ENCODE peak calls at places on chromosomes 6 and 20, in four cellular contexts. C, G, T and X are unnamed samples.
A peak's percentile ranks its signal among the peaks of the same experiment; 100 is the strongest.

GRCh38 chr6:138654715-138655634 is 118.6 kb upstream of the CCDC28A start:
- DNase-seq in C (peak; percentile 40), G (no peak), T (no peak), X (no peak)

GRCh38 chr6:117531346-117531745 is 48.9 kb downstream of the DCBLD1 start:
- DNase-seq in C (no peak), G (no peak), T (no peak), X (no peak)

GRCh38 chr6:161443868-161444267 is 170.0 kb upstream of the AGPAT4 start:
- DNase-seq in C (no peak), G (no peak), T (no peak), X (no peak)

GRCh38 chr6:34806738-34807453 is 15.0 kb downstream of the BLTP3A start:
- DNase-seq in C (peak; percentile 51), G (no peak), T (no peak), X (no peak)

GRCh38 chr20:7025635-7026034 is 258.1 kb downstream of the BMP2 start:
- DNase-seq in C (no peak), G (no peak), T (no peak), X (no peak)

GRCh38 chr6:169808608-169808967 is 57.2 kb downstream of the ERMARD start:
- DNase-seq in C (no peak), G (no peak), T (no peak), X (no peak)

GRCh38 chr20:6994452-6994851 is 227.0 kb downstream of the BMP2 start:
- DNase-seq in C (peak; percentile 45), G (no peak), T (no peak), X (no peak)

GRCh38 chr20:25196701-25197120 is 1.2 kb downstream of the ENTPD6 start:
- DNase-seq in C (no peak), G (no peak), T (no peak), X (no peak)

GRCh38 chr6:42714098-42714761 is 8.2 kb downstream of the PRPH2 start:
- DNase-seq in C (peak; percentile 58), G (no peak), T (no peak), X (no peak)

GRCh38 chr6:129686941-129687627 is 22.9 kb downstream of the ARHGAP18 start:
- DNase-seq in C (peak; percentile 40), G (no peak), T (peak; percentile 44), X (no peak)

GRCh38 chr20:45109634-45110033 is 5.3 kb downstream of the WFDC5 start:
- DNase-seq in C (no peak), G (no peak), T (no peak), X (no peak)

GRCh38 chr6:163888030-163888819 is 473.7 kb downstream of the QKI start:
- DNase-seq in C (no peak), G (no peak), T (no peak), X (no peak)

GRCh38 chr6:169323221-169323620 is 69.6 kb upstream of the THBS2 start:
- DNase-seq in C (no peak), G (no peak), T (no peak), X (no peak)

GRCh38 chr20:16145919-16146318 is 427.3 kb downstream of the KIF16B start:
- DNase-seq in C (no peak), G (no peak), T (no peak), X (no peak)

GRCh38 chr6:32718879-32719278 is 22.3 kb upstream of the HLA-DQA2 start:
- DNase-seq in C (no peak), G (no peak), T (no peak), X (no peak)

GRCh38 chr6:144190051-144190450 is 39.7 kb downstream of the STX11 start:
- DNase-seq in C (no peak), G (no peak), T (no peak), X (no peak)

GRCh38 chr20:39025883-39026282 is 63.7 kb downstream of the DHX35 start:
- DNase-seq in C (no peak), G (no peak), T (no peak), X (no peak)

GRCh38 chr6:134813146-134813545 is 136.8 kb downstream of the ALDH8A1 start:
- DNase-seq in C (no peak), G (no peak), T (no peak), X (no peak)

GRCh38 chr20:25008388-25009217 is 16.1 kb upstream of the APMAP start:
- DNase-seq in C (no peak), G (no peak), T (no peak), X (no peak)

GRCh38 chr20:33963756-33964155 is 30.0 kb upstream of the RALY start:
- DNase-seq in C (no peak), G (no peak), T (no peak), X (no peak)

GRCh38 chr6:148169701-148170100 is 172.9 kb upstream of the SASH1 start:
- DNase-seq in C (no peak), G (no peak), T (no peak), X (no peak)

GRCh38 chr6:165231581-165232276 is 77.7 kb downstream of the C6orf118 start:
- DNase-seq in C (peak; percentile 6), G (no peak), T (no peak), X (no peak)
- TF ChIP-seq CTCF in C (peak; percentile 68), G (no peak), T (no peak), X (no peak)

GRCh38 chr6:41411961-41412360 is 76.6 kb downstream of the NCR2 start:
- DNase-seq in C (no peak), G (no peak), T (no peak), X (no peak)

GRCh38 chr6:41408982-41409381 is 73.6 kb downstream of the NCR2 start:
- DNase-seq in C (no peak), G (no peak), T (no peak), X (no peak)

GRCh38 chr6:41416165-41416837 is 80.9 kb downstream of the NCR2 start:
- DNase-seq in C (no peak), G (no peak), T (no peak), X (no peak)

GRCh38 chr6:41409489-41409888 is 74.1 kb downstream of the NCR2 start:
- DNase-seq in C (no peak), G (no peak), T (no peak), X (no peak)

DNA sequence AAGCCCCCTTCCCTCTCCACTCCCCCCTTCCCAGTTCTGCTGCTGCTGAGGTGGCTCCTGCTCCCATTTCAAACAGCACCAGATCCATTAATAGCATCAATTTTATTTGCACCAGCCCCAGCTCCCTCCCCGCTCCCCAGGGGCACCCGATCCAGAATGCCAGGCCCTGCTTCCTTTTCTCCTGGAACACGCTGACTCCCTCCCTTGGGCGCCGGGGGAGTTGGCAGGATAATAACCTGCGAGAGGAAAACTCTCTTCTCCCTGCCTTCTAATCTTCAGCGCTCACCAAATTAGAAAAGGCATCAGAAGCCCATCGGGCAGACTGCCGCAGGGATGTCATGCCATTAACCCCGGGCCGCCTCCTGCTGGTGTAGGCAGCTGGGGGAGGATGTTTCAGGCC is 77.8 kb downstream of the NCR2 start:
- DNase-seq in C (no peak), G (no peak), T (no peak), X (no peak)
- H3K27me3 ChIP-seq in C (peaks cover 75% of the 10 kb centered on the region), G (no peaks in the 10 kb centered on the region), T (peaks cover 7% of the 10 kb centered on the region), X (peaks cover 42% of the 10 kb centered on the region)

DNA sequence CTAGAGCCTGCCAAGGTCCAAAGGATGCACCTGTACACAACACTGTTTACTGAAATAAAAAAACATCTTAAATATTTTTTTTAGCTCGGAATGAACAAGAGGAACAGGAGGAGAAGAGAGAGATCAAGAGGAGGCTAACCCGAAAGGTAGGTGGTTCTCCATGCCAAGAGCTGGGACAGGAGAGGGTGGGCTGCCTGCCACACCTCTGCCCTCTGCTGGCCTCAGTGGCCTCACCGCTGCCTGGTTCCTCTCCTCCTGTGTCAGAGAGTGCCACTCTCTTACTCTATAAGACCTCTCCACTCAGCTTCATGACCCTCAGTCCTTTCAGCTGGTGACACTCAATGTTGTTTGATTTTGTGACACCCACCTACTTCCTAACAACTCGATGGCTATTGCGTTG is 50.2 kb downstream of the TBC1D7 start:
- DNase-seq in C (no peak), G (no peak), T (no peak), X (no peak)
- H3K36me3 ChIP-seq in C (no peaks in the 10 kb centered on the region), G (no peaks in the 10 kb centered on the region), T (no peaks in the 10 kb centered on the region), X (no peaks in the 10 kb centered on the region)

DNA sequence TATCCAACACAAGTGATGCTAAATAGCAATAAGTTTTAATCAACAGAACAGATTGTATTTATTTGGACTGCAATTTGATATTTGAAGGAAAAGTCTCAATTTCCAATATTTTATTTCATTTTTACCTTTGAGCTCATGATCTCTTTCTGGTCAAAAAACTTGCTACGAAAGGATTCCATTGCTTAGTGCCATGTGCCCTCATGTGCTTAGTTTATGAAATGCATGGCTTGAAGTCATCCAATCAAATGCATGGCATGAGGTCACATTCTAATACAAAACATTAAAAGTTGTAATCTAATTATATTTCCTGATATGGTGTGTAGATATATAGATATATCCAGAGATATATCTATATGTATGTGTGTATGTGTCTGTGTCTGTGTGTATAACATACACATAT is 321.2 kb upstream of the ADGRB3 start:
- DNase-seq in C (peak; percentile 17), G (no peak), T (no peak), X (no peak)
- TF ChIP-seq CTCF in C (peak; percentile 57), G (no peak), T (no peak), X (no peak)

GRCh38 chr20:64084209-64085152 is at the start of gene LKAAEAR1:
- DNase-seq in C (no peak), G (no peak), T (no peak), X (no peak)
- H3K27me3 ChIP-seq in C (peaks cover 28% of the 10 kb centered on the region), G (no peaks in the 10 kb centered on the region), T (no peaks in the 10 kb centered on the region), X (peaks cover 24% of the 10 kb centered on the region)

GRCh38 chr20:5173763-5174162 is 47.0 kb downstream of the CDS2 start:
- DNase-seq in C (no peak), G (no peak), T (no peak), X (no peak)

GRCh38 chr20:5180933-5181332 is 54.1 kb downstream of the CDS2 start:
- DNase-seq in C (no peak), G (no peak), T (no peak), X (no peak)

GRCh38 chr20:5180421-5180820 is 53.6 kb downstream of the CDS2 start:
- DNase-seq in C (no peak), G (no peak), T (no peak), X (no peak)

GRCh38 chr20:5178046-5178445 is 51.2 kb downstream of the CDS2 start:
- DNase-seq in C (no peak), G (no peak), T (no peak), X (no peak)

DNA sequence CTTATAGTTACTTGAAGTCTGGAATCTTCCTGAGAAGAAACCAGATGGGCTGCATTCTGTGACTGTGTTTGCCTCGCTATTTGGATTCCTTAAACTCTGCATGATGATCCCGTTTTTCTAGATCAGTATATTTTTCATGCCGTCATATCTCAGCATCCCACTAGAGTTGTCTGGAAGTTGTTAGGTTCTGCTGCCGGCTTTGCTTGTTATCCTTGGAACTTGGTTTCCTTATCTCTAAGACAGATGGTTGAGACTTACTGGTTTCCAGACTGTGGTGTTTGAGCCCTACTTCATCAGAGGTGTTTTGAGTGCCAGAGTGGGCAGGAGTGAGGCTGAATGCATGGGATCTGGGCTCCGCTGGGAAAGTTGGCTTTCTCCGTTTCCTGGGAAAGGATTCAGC is 50.3 kb downstream of the CDS2 start:
- DNase-seq in C (no peak), G (no peak), T (no peak), X (no peak)
- H3K36me3 ChIP-seq in C (peaks cover 4% of the 10 kb centered on the region), G (no peaks in the 10 kb centered on the region), T (peaks cover 25% of the 10 kb centered on the region), X (peaks cover 3% of the 10 kb centered on the region)